ENCODE peak calls at places on chromosomes 16 and 17, in four cellular contexts. S is amniotic stem cell, G is epithelial cell of esophagus, W is cardiac septum. R is an unnamed sample.

GRCh38 chr16:14056970-14057369 is 14.1 kb upstream of the MRTFB start:
- DNase-seq in W (no peak), S (no peak), G (no peak), R (no peak)

GRCh38 chr16:72189865-72190371 is 18.0 kb upstream of the PMFBP1 start:
- DNase-seq in S (no peak), G (peak), W (no peak), R (no peak)

GRCh38 chr17:9959377-9959981 is 54.4 kb upstream of the RCVRN start:
- DNase-seq in W (no peak), S (no peak), G (peak), R (no peak)

GRCh38 chr16:230949-231348 is 1.7 kb upstream of the LUC7L start:
- DNase-seq in S (no peak), W (no peak), G (no peak), R (no peak)

GRCh38 chr16:85686912-85687591 is 1.7 kb downstream of the GINS2 start:
- DNase-seq in W (no peak), S (no peak), G (no peak), R (no peak)

GRCh38 chr16:49580751-49581303 is 207.2 kb downstream of the C16orf78 start:
- DNase-seq in S (no peak), W (no peak), G (no peak), R (no peak)

GRCh38 chr17:36975922-36976515 is 27.3 kb downstream of the AATF start:
- DNase-seq in G (peak), W (no peak), S (no peak), R (no peak)

GRCh38 chr16:12801511-12802042 is 2.1 kb downstream of the CPPED1 start:
- DNase-seq in W (no peak), G (no peak), S (peak), R (no peak)

GRCh38 chr16:23174622-23175021 is 7.9 kb upstream of the SCNN1G start:
- DNase-seq in W (no peak), G (peak), S (peak), R (no peak)

GRCh38 chr17:28675980-28676379 is 14.0 kb downstream of the SUPT6H start:
- DNase-seq in W (no peak), G (peak), S (no peak), R (no peak)

GRCh38 chr17:70320642-70321345 is 151.5 kb downstream of the KCNJ2 start:
- DNase-seq in S (no peak), G (no peak), W (no peak), R (no peak)

GRCh38 chr16:85750827-85751641 is at the start of gene C16orf74:
- DNase-seq in W (no peak), G (peak), S (no peak), R (no peak)

GRCh38 chr17:48871551-48872351 is 20.8 kb upstream of the ATP5MC1 start:
- DNase-seq in G (no peak), W (no peak), S (no peak), R (no peak)

GRCh38 chr16:60553316-60553801 is 1482.9 kb downstream of the CDH8 start:
- DNase-seq in G (no peak), S (no peak), W (no peak), R (no peak)

GRCh38 chr16:86074651-86075487 is 175.9 kb downstream of the IRF8 start:
- DNase-seq in G (no peak), S (no peak), W (no peak), R (peak)

GRCh38 chr17:40014375-40014980 is 762 bp upstream of the CSF3 start:
- DNase-seq in G (no peak), W (no peak), S (no peak), R (no peak)

GRCh38 chr16:4679854-4680636 is 13.3 kb upstream of the NUDT16L1 start:
- DNase-seq in G (peak), S (no peak), W (peak), R (no peak)

GRCh38 chr17:33674685-33675084 is 381.6 kb upstream of the ASIC2 start:
- DNase-seq in W (no peak), S (no peak), G (peak), R (no peak)

GRCh38 chr16:68422396-68422964 is 25.8 kb downstream of the SMPD3 start:
- DNase-seq in S (no peak), W (peak), G (no peak), R (peak)

GRCh38 chr16:14378131-14378551 is 251.9 kb downstream of the PARN start:
- DNase-seq in S (peak), G (peak), W (no peak), R (no peak)

GRCh38 chr16:81170824-81171223 is 67.7 kb upstream of the BCO1 start:
- DNase-seq in S (no peak), W (no peak), G (peak), R (no peak)

GRCh38 chr16:77387810-77388209 is 47.0 kb downstream of the ADAMTS18 start:
- DNase-seq in S (no peak), G (peak), W (no peak), R (no peak)

R was measured in chondrocyte.